ENCODE peak calls at places on chromosomes 7 and 10, in seven cellular contexts. C is pancreas; E is T-helper 9 cell; Z is glomerular endothelial cell; V is activated CD4-positive, alpha-beta T cell treated with anti-CD3 and anti-CD28 coated beads, Interleukin-2, amount 10 ng/mL, durations not matched to agents 7 days and 5 days; J is AG04449; Q is stimulated activated CD4-positive, alpha-beta T cell treated with anti-CD3 and anti-CD28 coated beads, Interleukin-1b, Interleukin-23, amount 100 ng/mL, for 24 hours. M is an unnamed sample.

GRCh38 chr7:159008417-159008816 is 136.2 kb downstream of the VIPR2 start:
- DNase-seq in C (no peak), Q (no peak), J (no peak), E (no peak), Z (no peak), V (no peak), M (peak; percentile 73)

GRCh38 chr10:24104895-24105294 is 104.0 kb upstream of the KIAA1217 start:
- DNase-seq in Z (no peak), J (no peak), V (no peak), E (no peak), C (no peak), Q (no peak), M (no peak)

GRCh38 chr10:79346388-79347225 is 662 bp upstream of the PPIF start:
- DNase-seq in Z (no peak), Q (no peak), E (no peak), J (no peak), V (no peak), C (peak; percentile 64), M (peak; percentile 73)

GRCh38 chr10:95767884-95768556 is 12.1 kb downstream of the ENTPD1 start:
- DNase-seq in E (no peak), V (no peak), C (no peak), Q (no peak), J (no peak), Z (no peak), M (no peak)

GRCh38 chr10:42488416-42488815 is 150.0 kb downstream of the ZNF33B start:
- DNase-seq in Z (no peak), E (no peak), C (no peak), V (no peak), Q (no peak), J (peak; percentile 9), M (no peak)

GRCh38 chr10:78899996-78900714 is 168.6 kb upstream of the ZMIZ1 start:
- DNase-seq in J (no peak), Z (no peak), E (no peak), V (no peak), Q (no peak), C (no peak), M (peak; percentile 87)

GRCh38 chr7:136293272-136293671 is 316.1 kb upstream of the MTPN start:
- DNase-seq in Q (no peak), Z (no peak), J (no peak), C (no peak), V (no peak), E (no peak), M (no peak)

GRCh38 chr7:42479452-42480303 is 242.7 kb upstream of the GLI3 start:
- DNase-seq in J (no peak), E (no peak), V (no peak), C (no peak), Z (no peak), Q (no peak), M (no peak)

GRCh38 chr10:89646833-89647570 is 2.0 kb upstream of the PANK1 start:
- DNase-seq in E (no peak), Q (no peak), J (no peak), V (no peak), C (no peak), Z (no peak), M (no peak)

GRCh38 chr10:68301790-68302502 is 29.9 kb upstream of the HNRNPH3 start:
- DNase-seq in Z (peak; percentile 27), C (no peak), J (peak; percentile 28), E (no peak), V (no peak), Q (no peak), M (no peak)

GRCh38 chr7:101650579-101651081 is 21.5 kb upstream of the MYL10 start:
- DNase-seq in Q (no peak), E (no peak), C (no peak), V (no peak), J (no peak), Z (no peak), M (no peak)

GRCh38 chr10:64444163-64444562 is 923.0 kb downstream of the REEP3 start:
- DNase-seq in V (no peak), E (no peak), Q (no peak), Z (no peak), J (no peak), C (no peak), M (no peak)

GRCh38 chr7:99389772-99390171 is 15.2 kb downstream of the ARPC1B start:
- DNase-seq in C (no peak), Z (no peak), Q (no peak), J (no peak), V (no peak), E (no peak), M (peak; percentile 80)

GRCh38 chr7:116327751-116328150 is 117.4 kb downstream of the TES start:
- DNase-seq in J (peak; percentile 95), Q (no peak), V (no peak), E (no peak), C (no peak), Z (peak; percentile 90), M (no peak)

GRCh38 chr10:92773776-92774175 is 74.5 kb upstream of the EXOC6 start:
- DNase-seq in V (no peak), E (no peak), Z (no peak), J (no peak), C (no peak), Q (no peak), M (no peak)

GRCh38 chr10:74502963-74503608 is 323.3 kb upstream of the KAT6B start:
- DNase-seq in Q (no peak), E (no peak), V (no peak), J (peak; percentile 26), Z (peak; percentile 75), C (no peak), M (no peak)

GRCh38 chr10:77287647-77288120 is 349.9 kb downstream of the KCNMA1 start:
- DNase-seq in Q (no peak), V (no peak), E (no peak), J (no peak), Z (no peak), C (no peak), M (no peak)

GRCh38 chr7:24576171-24577052 is 3.2 kb downstream of the PALS2 start:
- DNase-seq in Q (no peak), C (no peak), J (peak; percentile 37), E (no peak), V (peak; percentile 12), Z (peak; percentile 42), M (no peak)

GRCh38 chr10:49610735-49611165 is 640 bp downstream of the SLC18A3 start:
- DNase-seq in Q (no peak), V (no peak), C (no peak), E (no peak), J (no peak), Z (no peak), M (no peak)

GRCh38 chr10:119025776-119026175 is 3.7 kb upstream of the NANOS1 start:
- DNase-seq in E (no peak), J (no peak), Q (no peak), Z (no peak), V (no peak), C (peak; percentile 43), M (no peak)

GRCh38 chr7:142110638-142111037 is 880 bp upstream of the MGAM2 start:
- DNase-seq in Q (no peak), V (no peak), J (no peak), Z (no peak), E (no peak), C (no peak), M (no peak)

GRCh38 chr10:94052901-94053638 is 59.3 kb downstream of the PLCE1 start:
- DNase-seq in J (no peak), C (no peak), Q (no peak), Z (no peak), V (no peak), E (no peak), M (no peak)

GRCh38 chr10:22349758-22350157 is 4.5 kb downstream of the SPAG6 start:
- DNase-seq in J (no peak), C (no peak), Z (no peak), E (no peak), V (no peak), Q (no peak), M (no peak)

GRCh38 chr7:5586279-5586962 is 162.8 kb upstream of the TNRC18 start:
- DNase-seq in Z (no peak), J (no peak), C (no peak), Q (no peak), V (no peak), E (no peak), M (peak; percentile 65)

GRCh38 chr10:131896403-131896802 is 4.4 kb upstream of the PPP2R2D start:
- DNase-seq in C (no peak), E (peak; percentile 18), V (peak; percentile 59), J (no peak), Z (no peak), Q (no peak), M (no peak)

M was measured in kidney.